ENCODE peak calls at places on chromosomes 5 and 9, in five cellular contexts. D is HCT116, Z is T47D, I is SK-N-SH, F is H1. V is an unnamed sample.

GRCh38 chr9:129415031-129415953 is 205.6 kb downstream of the C9orf50 start:
- DNase-seq in D (no peak), Z (no peak), I (no peak), F (no peak), V (no peak)

GRCh38 chr5:151661096-151661495 is 25.6 kb downstream of the SPARC start:
- DNase-seq in D (no peak), Z (no peak), I (no peak), F (no peak), V (no peak)

GRCh38 chr9:26656003-26656940 is 236.3 kb downstream of the CAAP1 start:
- DNase-seq in D (peak), Z (peak), I (peak), F (peak), V (no peak)

GRCh38 chr9:3733039-3733408 is 207.2 kb upstream of the RFX3 start:
- DNase-seq in D (no peak), Z (no peak), I (peak), F (no peak), V (peak)

GRCh38 chr9:2872307-2872940 is 28.5 kb upstream of the PUM3 start:
- DNase-seq in D (peak), Z (peak), I (peak), F (no peak), V (no peak)

GRCh38 chr9:124149992-124150391 is 107.8 kb upstream of the NEK6 start:
- DNase-seq in D (no peak), Z (peak), I (no peak), F (no peak), V (no peak)

GRCh38 chr5:178297751-178298150 is 65.1 kb upstream of the PHYKPL start:
- DNase-seq in D (no peak), Z (no peak), I (no peak), F (no peak), V (no peak)

GRCh38 chr5:43193171-43193951 is 1.3 kb downstream of the NIM1K start:
- DNase-seq in D (peak), Z (peak), I (peak), F (no peak), V (no peak)

GRCh38 chr9:101706261-101706798 is 32.1 kb downstream of the GRIN3A start:
- DNase-seq in D (no peak), Z (no peak), I (no peak), F (no peak), V (no peak)

GRCh38 chr5:130520211-130520610 is 615.9 kb downstream of the CHSY3 start:
- DNase-seq in D (no peak), Z (no peak), I (no peak), F (no peak), V (no peak)

GRCh38 chr9:2666569-2666968 is 45.0 kb downstream of the VLDLR start:
- DNase-seq in D (no peak), Z (no peak), I (no peak), F (no peak), V (no peak)

GRCh38 chr5:148729182-148729581 is 74.9 kb upstream of the HTR4 start:
- DNase-seq in D (no peak), Z (peak), I (peak), F (no peak), V (no peak)

GRCh38 chr5:139077899-139078298 is 120.3 kb downstream of the SIL1 start:
- DNase-seq in D (no peak), Z (no peak), I (no peak), F (no peak), V (no peak)

GRCh38 chr5:140165101-140165920 is 9.7 kb upstream of the CYSTM1 start:
- DNase-seq in D (no peak), Z (no peak), I (no peak), F (no peak), V (no peak)

GRCh38 chr5:117833666-117834065 is 1154.7 kb downstream of the DTWD2 start:
- DNase-seq in D (no peak), Z (no peak), I (no peak), F (no peak), V (no peak)

GRCh38 chr9:71544464-71544863 is 223.8 kb downstream of the CEMIP2 start:
- DNase-seq in D (no peak), Z (no peak), I (no peak), F (no peak), V (no peak)

GRCh38 chr9:1456301-1456999 is 406.3 kb downstream of the DMRT2 start:
- DNase-seq in D (no peak), Z (no peak), I (no peak), F (no peak), V (no peak)

GRCh38 chr9:69158471-69158870 is 15.6 kb upstream of the TJP2 start:
- DNase-seq in D (no peak), Z (no peak), I (no peak), F (no peak), V (no peak)

GRCh38 chr5:55600536-55601208 is 65.9 kb upstream of the PLPP1 start:
- DNase-seq in D (no peak), Z (no peak), I (peak), F (no peak), V (no peak)

GRCh38 chr5:87277279-87277835 is 9.7 kb downstream of the RASA1 start:
- DNase-seq in D (no peak), Z (no peak), I (no peak), F (no peak), V (no peak)

GRCh38 chr5:87276655-87277054 is 9.0 kb downstream of the RASA1 start:
- DNase-seq in D (no peak), Z (no peak), I (no peak), F (no peak), V (no peak)

GRCh38 chr5:87282254-87282653 is 14.6 kb downstream of the RASA1 start:
- DNase-seq in D (no peak), Z (no peak), I (no peak), F (no peak), V (no peak)
- TF ChIP-seq JUND in D (no peak), Z (no peak), I (no peak), F (no peak), V (no peak)

GRCh38 chr9:93662016-93662638 is 85.7 kb downstream of the PHF2 start:
- DNase-seq in D (no peak), Z (no peak), I (no peak), F (no peak), V (no peak)

GRCh38 chr9:93659837-93660177 is 83.4 kb downstream of the PHF2 start:
- DNase-seq in D (no peak), Z (no peak), I (no peak), F (no peak), V (no peak)

GRCh38 chr9:93661591-93661990 is 85.2 kb downstream of the PHF2 start:
- DNase-seq in D (no peak), Z (no peak), I (no peak), F (no peak), V (no peak)

GRCh38 chr9:93659044-93659836 is 82.9 kb downstream of the PHF2 start:
- DNase-seq in D (no peak), Z (no peak), I (no peak), F (no peak), V (no peak)

GRCh38 chr9:93660647-93661046 is 84.3 kb downstream of the PHF2 start:
- DNase-seq in D (no peak), Z (no peak), I (no peak), F (no peak), V (no peak)
- TF ChIP-seq JUND in D (no peak), Z (no peak), I (no peak), F (no peak), V (no peak)

GRCh38 chr9:121839726-121840500 is 188.5 kb downstream of the DAB2IP start:
- DNase-seq in D (no peak), Z (no peak), I (no peak), F (no peak), V (peak)
- TF ChIP-seq JUND in D (no peak), Z (no peak), I (no peak), F (no peak), V (no peak)

GRCh38 chr5:32600057-32600622 is 14.8 kb downstream of the SUB1 start:
- DNase-seq in D (no peak), Z (no peak), I (no peak), F (no peak), V (no peak)
- TF ChIP-seq JUND in D (no peak), Z (no peak), I (peak), F (no peak), V (no peak)

DNA sequence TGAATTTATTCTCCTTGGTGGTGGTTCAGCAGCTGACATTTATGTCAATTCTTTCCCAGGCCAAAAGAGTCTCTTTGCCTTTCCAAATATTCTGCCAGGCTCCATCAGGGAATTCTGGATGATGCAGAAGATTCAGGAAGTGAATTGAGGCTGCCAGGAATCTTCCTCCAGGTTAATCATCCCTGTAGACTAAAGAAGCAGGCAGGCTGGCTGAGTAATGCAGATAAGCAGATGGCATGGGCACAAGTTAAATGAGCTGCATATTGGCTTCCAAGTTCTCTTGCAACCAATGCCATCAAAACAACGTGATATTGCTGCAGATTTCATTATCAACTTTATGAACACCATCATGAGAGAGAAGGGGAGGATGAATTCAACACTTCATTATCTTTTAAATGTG is 324.5 kb downstream of the KCNN2 start:
- DNase-seq in D (no peak), Z (no peak), I (no peak), F (no peak), V (no peak)
- TF ChIP-seq JUND in D (no peak), Z (no peak), I (no peak), F (no peak), V (no peak)